ENCODE peak calls at places on chromosomes 4 and X, in eight cellular contexts. L is uterus, U is psoas muscle, P is AG09309, S is SK-N-SH, N is WTC11, D is AG04450, W is A673. K is an unnamed sample.

GRCh38 chr4:105836537-105836936 is 58.7 kb upstream of the NPNT start:
- DNase-seq in L (no peak), U (no peak), P (no peak), S (no peak), N (no peak), D (no peak), W (no peak), K (no peak)

GRCh38 chrX:1597345-1598020 is 6.1 kb downstream of the AKAP17A start:
- DNase-seq in L (no peak), U (no peak), P (no peak), S (no peak), N (no peak), D (no peak), W (no peak), K (no peak)

GRCh38 chr4:88939697-88940096 is 117.3 kb downstream of the FAM13A start:
- DNase-seq in L (no peak), U (no peak), P (no peak), S (no peak), N (no peak), D (no peak), W (no peak), K (no peak)

GRCh38 chrX:3699841-3700381 is 13.5 kb downstream of the PRKX start:
- DNase-seq in L (no peak), U (no peak), P (no peak), S (no peak), N (no peak), D (no peak), W (no peak), K (no peak)

GRCh38 chr4:168888715-168889215 is 121.3 kb downstream of the CBR4 start:
- DNase-seq in L (no peak), U (no peak), P (no peak), S (no peak), N (no peak), D (no peak), W (no peak), K (no peak)

GRCh38 chr4:56907009-56907408 is 691 bp upstream of the REST start:
- DNase-seq in L (peak), U (no peak), P (no peak), S (peak), N (peak), D (no peak), W (no peak), K (no peak)

GRCh38 chr4:72319596-72319995 is 249.4 kb downstream of the ADAMTS3 start:
- DNase-seq in L (no peak), U (no peak), P (peak), S (no peak), N (no peak), D (peak), W (peak), K (peak)

GRCh38 chr4:102037566-102037965 is 247.0 kb downstream of the BANK1 start:
- DNase-seq in L (no peak), U (no peak), P (no peak), S (no peak), N (no peak), D (no peak), W (no peak), K (no peak)

GRCh38 chr4:152258804-152259708 is 276.8 kb downstream of the FBXW7 start:
- DNase-seq in L (no peak), U (no peak), P (peak), S (no peak), N (no peak), D (peak), W (no peak), K (peak)

GRCh38 chr4:131370846-131371245 is 1778.2 kb upstream of the PCDH10 start:
- DNase-seq in L (no peak), U (no peak), P (no peak), S (no peak), N (no peak), D (no peak), W (peak), K (peak)

GRCh38 chrX:153974003-153974725 is 1.6 kb downstream of the TMEM187 start:
- DNase-seq in L (no peak), U (no peak), P (no peak), S (no peak), N (no peak), D (no peak), W (no peak), K (no peak)

GRCh38 chrX:38805294-38806053 is 4.2 kb downstream of the MID1IP1 start:
- DNase-seq in L (peak), U (peak), P (peak), S (peak), N (peak), D (peak), W (peak), K (peak)

GRCh38 chrX:23952984-23953907 is 45.4 kb downstream of the CXorf58 start:
- DNase-seq in L (no peak), U (no peak), P (no peak), S (no peak), N (peak), D (no peak), W (peak), K (no peak)

GRCh38 chr4:128345650-128346049 is 58.0 kb upstream of the PGRMC2 start:
- DNase-seq in L (no peak), U (no peak), P (no peak), S (no peak), N (no peak), D (no peak), W (no peak), K (no peak)

GRCh38 chr4:174604198-174604597 is 81.9 kb upstream of the HPGD start:
- DNase-seq in L (no peak), U (no peak), P (peak), S (no peak), N (no peak), D (no peak), W (peak), K (peak)

GRCh38 chr4:142600952-142601351 is 245.1 kb downstream of the INPP4B start:
- DNase-seq in L (no peak), U (no peak), P (no peak), S (no peak), N (no peak), D (no peak), W (no peak), K (no peak)

GRCh38 chrX:39309018-39309620 is 507.9 kb downstream of the MID1IP1 start:
- DNase-seq in L (peak), U (no peak), P (no peak), S (no peak), N (no peak), D (no peak), W (peak), K (peak)

GRCh38 chrX:53621418-53621986 is 65.0 kb downstream of the HUWE1 start:
- DNase-seq in L (no peak), U (no peak), P (no peak), S (no peak), N (no peak), D (no peak), W (no peak), K (no peak)

DNA sequence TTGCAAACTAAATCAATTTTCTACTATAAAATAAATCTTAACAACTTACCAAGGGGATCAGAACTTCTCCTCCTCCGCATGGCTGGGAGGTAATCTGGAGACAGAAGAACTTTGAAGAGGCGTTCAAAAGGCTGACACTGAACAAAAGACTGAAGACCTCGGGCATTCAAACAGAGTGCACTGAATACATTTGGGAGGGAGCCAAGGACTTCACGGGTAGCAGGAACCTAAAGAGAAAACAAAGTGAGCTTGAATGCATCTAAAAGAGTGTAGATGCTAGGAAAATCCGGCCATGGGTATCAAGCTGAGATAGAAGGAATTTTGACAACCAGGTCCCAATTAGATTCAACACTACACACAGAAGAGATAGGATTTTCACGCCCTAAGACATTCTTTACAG is 69.6 kb downstream of the HUWE1 start:
- DNase-seq in L (no peak), U (no peak), P (no peak), S (no peak), N (no peak), D (no peak), W (peak), K (no peak)
- TF ChIP-seq CTCF in L (no peak), U (no peak), P (no peak), S (no peak), N (no peak), D (no peak), W (no peak), K (no peak)

GRCh38 chrX:134782796-134783195 is 124.5 kb upstream of the PLAC1 start:
- DNase-seq in L (no peak), U (no peak), P (no peak), S (peak), N (no peak), D (no peak), W (peak), K (peak)
- TF ChIP-seq CTCF in L (peak), U (peak), P (peak), S (peak), N (no peak), D (peak), W (peak), K (peak)

GRCh38 chr4:41177016-41177415 is 37.3 kb downstream of the APBB2 start:
- DNase-seq in L (no peak), U (no peak), P (peak), S (no peak), N (no peak), D (no peak), W (no peak), K (peak)
- TF ChIP-seq CTCF in L (no peak), U (no peak), P (peak), S (peak), N (no peak), D (peak), W (no peak), K (peak)

DNA sequence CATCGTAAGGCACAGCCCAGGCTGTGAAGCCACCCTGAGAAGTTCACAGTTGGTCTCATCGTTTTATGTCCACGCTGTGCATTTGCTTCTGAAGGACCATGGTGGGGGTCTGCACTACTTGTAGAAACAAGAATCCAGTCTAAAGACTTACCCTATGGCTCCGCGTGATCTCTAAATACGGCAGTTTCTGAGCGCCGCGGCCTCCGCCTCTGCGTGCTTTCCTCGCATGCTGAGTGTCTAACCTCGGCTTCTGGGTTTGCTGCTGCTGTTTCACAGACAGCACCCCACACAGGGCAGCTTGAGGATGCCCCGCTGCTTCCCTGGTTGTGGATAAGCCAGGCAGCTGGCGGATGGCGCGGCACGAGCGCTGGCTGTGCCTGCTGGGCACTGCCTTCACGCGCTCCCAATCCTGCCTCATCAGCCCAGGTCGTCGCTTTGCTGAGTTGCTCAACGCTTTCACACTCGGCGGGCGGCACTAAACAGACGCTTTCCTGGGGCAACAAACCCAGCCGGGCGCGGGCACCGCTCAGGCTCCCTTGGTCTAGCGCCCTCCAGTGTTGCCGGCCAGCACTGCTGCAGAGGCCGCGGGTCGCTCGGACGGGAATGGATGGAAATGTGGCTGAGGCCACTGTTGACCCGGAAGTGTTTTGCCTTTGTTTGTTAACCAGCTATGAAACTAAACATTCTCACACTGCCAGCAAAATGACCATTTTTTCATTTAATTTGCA is 39.2 kb downstream of the FGFRL1 start:
- DNase-seq in L (peak), U (peak), P (no peak), S (peak), N (peak), D (no peak), W (no peak), K (no peak)
- TF ChIP-seq CTCF in L (no peak), U (no peak), P (peak), S (no peak), N (peak), D (no peak), W (no peak), K (peak)

GRCh38 chr4:185471235-185472062 is at the start of gene CCDC110:
- DNase-seq in L (peak), U (peak), P (peak), S (peak), N (peak), D (peak), W (peak), K (peak)
- TF ChIP-seq CTCF in L (peak), U (peak), P (peak), S (peak), N (peak), D (peak), W (peak), K (peak)

DNA sequence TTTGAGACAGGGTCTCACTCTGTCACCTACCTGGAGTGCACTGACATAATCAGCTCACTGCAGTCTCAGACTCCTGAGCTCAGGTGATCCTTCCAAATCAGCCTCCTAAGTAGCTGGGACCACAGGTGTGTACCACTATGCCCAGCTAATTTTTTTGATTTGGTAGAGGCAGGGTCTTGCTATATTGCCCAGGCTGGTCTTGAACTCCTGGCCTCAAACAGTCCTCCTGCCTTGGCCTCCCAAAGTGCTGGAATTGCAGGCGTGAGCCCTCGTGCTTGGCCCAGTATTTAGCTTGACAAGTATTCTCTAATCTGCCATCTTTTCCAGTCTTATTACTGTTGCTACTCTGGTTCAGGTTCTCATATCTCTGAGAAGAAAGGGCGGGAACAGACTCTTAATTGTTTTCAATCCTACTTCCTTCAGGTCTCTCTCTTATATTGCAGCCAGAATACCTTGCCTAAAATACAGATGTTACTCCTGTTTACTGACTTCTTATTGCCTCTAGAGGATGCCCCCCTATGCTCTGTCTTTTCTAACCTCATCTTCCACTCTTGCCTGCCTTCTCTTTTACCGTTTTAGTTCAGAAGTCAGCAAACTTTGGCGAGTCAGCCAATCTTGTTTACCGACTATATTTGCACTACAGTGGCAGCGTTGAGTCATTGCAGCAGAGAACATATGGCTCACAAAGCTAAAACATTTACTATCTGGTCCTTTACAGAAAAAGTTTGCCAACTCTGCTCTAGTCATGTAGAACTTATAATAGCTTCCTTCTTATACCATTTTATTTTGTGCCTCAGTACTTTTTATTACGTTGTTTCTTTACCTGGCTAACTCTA is 19.0 kb downstream of the MRPL1 start:
- DNase-seq in L (no peak), U (no peak), P (no peak), S (no peak), N (no peak), D (peak), W (no peak), K (peak)
- TF ChIP-seq CTCF in L (no peak), U (no peak), P (no peak), S (no peak), N (no peak), D (no peak), W (no peak), K (peak)

GRCh38 chr4:66572949-66573348 is 902.7 kb upstream of the EPHA5 start:
- DNase-seq in L (no peak), U (no peak), P (peak), S (no peak), N (no peak), D (no peak), W (no peak), K (peak)

GRCh38 chr4:66575024-66575696 is 904.9 kb upstream of the EPHA5 start:
- DNase-seq in L (no peak), U (peak), P (no peak), S (no peak), N (no peak), D (no peak), W (no peak), K (peak)

GRCh38 chr4:66571145-66571544 is 900.9 kb upstream of the EPHA5 start:
- DNase-seq in L (no peak), U (no peak), P (no peak), S (no peak), N (no peak), D (no peak), W (no peak), K (no peak)

GRCh38 chr4:66577922-66578321 is 907.6 kb upstream of the EPHA5 start:
- DNase-seq in L (no peak), U (no peak), P (no peak), S (no peak), N (no peak), D (no peak), W (no peak), K (peak)

DNA sequence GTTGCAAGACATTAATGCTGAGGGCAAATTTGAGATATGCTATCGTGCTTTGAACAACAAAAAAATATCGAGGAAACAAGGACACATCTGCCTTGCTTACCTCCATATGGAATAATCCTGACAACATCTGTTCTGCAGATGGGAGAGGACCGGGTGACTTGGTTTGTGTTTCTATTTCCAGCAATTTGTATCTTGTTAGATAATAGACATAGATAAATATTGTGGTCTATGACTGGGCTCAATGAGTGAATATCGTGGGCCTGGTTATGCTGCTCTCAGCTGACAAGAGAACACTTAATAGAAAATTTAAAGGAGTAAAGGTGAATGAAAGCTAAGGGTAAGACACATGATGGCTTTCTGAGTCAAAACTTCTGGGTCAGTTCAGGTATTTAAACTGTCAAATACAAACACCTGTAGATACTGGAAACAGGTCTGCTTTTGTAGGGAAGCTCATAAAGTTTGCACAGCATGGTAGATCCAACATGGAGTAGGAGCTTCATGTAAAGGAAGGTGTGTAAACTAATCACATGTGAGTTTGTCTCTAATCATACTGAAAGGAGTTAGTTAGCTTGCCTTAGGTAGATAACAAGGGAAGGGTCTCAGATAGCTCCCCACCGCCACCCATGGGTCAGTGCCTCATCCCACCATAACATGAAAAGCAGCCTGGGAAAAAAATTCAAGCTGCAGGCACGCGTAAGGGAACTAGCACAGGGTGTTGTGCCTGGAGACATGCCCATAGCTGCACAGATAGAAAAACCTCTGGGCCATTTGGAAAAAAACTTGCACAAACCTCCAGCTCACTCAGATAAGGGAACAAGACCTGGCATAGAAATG is 904.1 kb upstream of the EPHA5 start:
- DNase-seq in L (no peak), U (no peak), P (peak), S (no peak), N (peak), D (no peak), W (no peak), K (peak)
- TF ChIP-seq CTCF in L (no peak), U (no peak), P (no peak), S (no peak), N (no peak), D (no peak), W (no peak), K (no peak)

GRCh38 chr4:109574443-109574850 is 14.4 kb downstream of the MCUB start:
- DNase-seq in L (no peak), U (no peak), P (no peak), S (no peak), N (no peak), D (no peak), W (peak), K (peak)
- TF ChIP-seq CTCF in L (no peak), U (no peak), P (no peak), S (no peak), N (no peak), D (peak), W (peak), K (no peak)

GRCh38 chrX:41334866-41335589 is 1.1 kb downstream of the DDX3X start:
- DNase-seq in L (peak), U (peak), P (no peak), S (peak), N (peak), D (no peak), W (peak), K (peak)

GRCh38 chrX:41332988-41333743 is 796 bp upstream of the DDX3X start:
- DNase-seq in L (peak), U (peak), P (peak), S (peak), N (peak), D (no peak), W (peak), K (peak)

GRCh38 chrX:41333744-41333993 is 293 bp upstream of the DDX3X start:
- DNase-seq in L (peak), U (peak), P (peak), S (no peak), N (no peak), D (peak), W (peak), K (peak)

GRCh38 chrX:41335590-41336331 is 1.8 kb downstream of the DDX3X start:
- DNase-seq in L (no peak), U (no peak), P (peak), S (no peak), N (no peak), D (no peak), W (no peak), K (no peak)

DNA sequence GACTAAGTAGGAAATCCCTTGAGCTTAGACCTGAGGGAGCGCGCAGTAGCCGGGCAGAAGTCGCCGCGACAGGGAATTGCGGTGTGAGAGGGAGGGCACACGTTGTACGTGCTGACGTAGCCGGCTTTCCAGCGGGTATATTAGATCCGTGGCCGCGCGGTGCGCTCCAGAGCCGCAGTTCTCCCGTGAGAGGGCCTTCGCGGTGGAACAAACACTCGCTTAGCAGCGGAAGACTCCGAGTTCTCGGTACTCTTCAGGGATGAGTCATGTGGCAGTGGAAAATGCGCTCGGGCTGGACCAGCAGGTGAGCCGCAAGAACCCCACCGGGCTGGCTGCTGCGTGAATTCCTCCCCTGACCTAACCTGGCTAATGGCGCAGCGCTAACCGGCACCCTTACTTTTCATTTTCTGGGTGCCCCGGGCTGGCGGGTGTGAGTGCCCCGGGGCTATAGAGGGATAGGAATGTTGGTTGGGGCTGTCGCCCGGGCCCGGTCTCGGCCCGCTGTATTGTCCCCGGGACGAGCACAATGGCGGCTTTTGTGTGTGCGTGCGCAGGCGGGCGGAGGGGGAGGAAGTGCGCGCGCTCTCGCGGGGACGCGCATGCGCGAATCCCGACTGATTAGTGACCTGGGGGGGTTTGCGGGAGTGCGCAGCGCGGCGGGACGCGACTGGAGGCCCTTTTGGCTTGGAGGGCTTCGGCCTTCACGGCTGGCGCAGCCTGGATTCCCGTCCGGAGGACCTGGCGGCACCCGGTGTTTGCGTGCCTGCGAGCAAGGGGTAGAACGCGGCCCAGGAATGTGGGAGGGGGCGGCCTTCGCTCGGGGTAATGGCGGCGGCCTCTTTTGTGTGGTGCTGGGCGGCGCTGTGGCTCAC is at the start of gene DDX3X:
- DNase-seq in L (peak), U (peak), P (peak), S (peak), N (peak), D (peak), W (peak), K (peak)
- TF ChIP-seq CTCF in L (no peak), U (peak), P (peak), S (peak), N (no peak), D (peak), W (peak), K (no peak)

K was measured in MCF 10A.